ENCODE peak calls at places on chromosomes 13 and 19, in seven cellular contexts. P is A673, Q is mucosa of descending colon, D is fibroblast of lung, I is heart right ventricle, V is spleen, A is AG10803. J is an unnamed sample.

GRCh38 chr19:17402982-17403855 is 2.2 kb downstream of the BST2 start:
- DNase-seq in Q (no peak), I (no peak), P (no peak), V (no peak), A (no peak), D (no peak), J (peak; percentile 26)

GRCh38 chr13:113926301-113926761 is 47.5 kb downstream of the C13orf46 start:
- DNase-seq in A (peak; percentile 90), V (peak; percentile 38), I (no peak), Q (no peak), P (no peak), D (no peak), J (no peak)

GRCh38 chr13:24243311-24243710 is 66.1 kb upstream of the C1QTNF9 start:
- DNase-seq in A (peak; percentile 15), V (no peak), D (no peak), P (no peak), I (no peak), Q (no peak), J (no peak)

GRCh38 chr19:16886305-16886880 is 2.4 kb upstream of the F2RL3 start:
- DNase-seq in Q (no peak), I (peak; percentile 66), V (peak; percentile 86), A (peak; percentile 70), D (peak; percentile 36), P (no peak), J (no peak)

GRCh38 chr19:39953915-39954314 is 17.1 kb upstream of the PSMC4 start:
- DNase-seq in Q (no peak), V (no peak), P (no peak), D (no peak), I (no peak), A (no peak), J (no peak)

GRCh38 chr13:106186366-106187030 is 349.0 kb downstream of the EFNB2 start:
- DNase-seq in D (peak; percentile 92), V (no peak), A (no peak), I (no peak), Q (no peak), P (no peak), J (no peak)

GRCh38 chr13:29859971-29860370 is 9.6 kb upstream of the UBL3 start:
- DNase-seq in V (no peak), A (peak; percentile 83), D (peak; percentile 71), I (no peak), Q (no peak), P (no peak), J (no peak)

GRCh38 chr19:7863157-7863970 is 10.8 kb downstream of the PRR36 start:
- DNase-seq in V (no peak), P (no peak), D (no peak), Q (no peak), A (no peak), I (no peak), J (no peak)

GRCh38 chr13:20901668-20902437 is 693 bp downstream of the XPO4 start:
- DNase-seq in A (peak; percentile 18), V (peak; percentile 79), I (peak; percentile 16), D (peak; percentile 30), P (peak; percentile 40), Q (peak; percentile 64), J (peak; percentile 3)

GRCh38 chr19:55117063-55117635 is 288 bp downstream of the PPP1R12C start:
- DNase-seq in V (peak; percentile 90), Q (no peak), P (no peak), I (no peak), A (no peak), D (no peak), J (no peak)

GRCh38 chr19:8208119-8208709 is 956 bp upstream of the CERS4 start:
- DNase-seq in Q (no peak), D (no peak), P (no peak), A (no peak), I (no peak), V (no peak), J (no peak)

GRCh38 chr19:12543855-12544254 is 7.4 kb downstream of the ZNF564 start:
- DNase-seq in V (no peak), Q (no peak), A (peak; percentile 19), P (no peak), I (no peak), D (peak; percentile 37), J (no peak)

GRCh38 chr13:113742000-113742441 is 17.0 kb upstream of the TMEM255B start:
- DNase-seq in D (peak; percentile 22), A (peak; percentile 46), V (peak; percentile 81), Q (peak; percentile 52), I (no peak), P (peak; percentile 55), J (no peak)

GRCh38 chr13:37914781-37915391 is 45.3 kb upstream of the TRPC4 start:
- DNase-seq in P (peak; percentile 93), Q (no peak), D (peak; percentile 26), I (no peak), A (no peak), V (no peak), J (no peak)

DNA sequence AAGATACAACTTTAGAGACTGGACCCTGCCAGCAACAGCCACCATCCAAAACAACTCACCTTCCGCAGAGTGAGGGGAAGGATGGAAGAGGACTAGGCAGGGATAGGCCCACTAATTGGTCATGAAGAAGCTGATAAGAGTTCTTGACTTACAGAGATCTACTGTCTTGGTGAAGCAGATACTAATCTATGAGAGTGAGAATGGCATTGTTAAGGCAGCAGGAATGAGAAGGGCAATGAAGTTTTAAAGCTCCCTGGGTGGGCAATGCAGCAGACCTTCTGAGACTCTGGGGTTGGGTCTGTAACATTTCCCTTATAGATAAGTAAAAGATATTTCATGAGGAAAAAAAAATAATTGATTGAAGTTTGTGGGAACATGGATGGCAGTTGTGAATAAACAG is 63.7 kb downstream of the KLF12 start:
- DNase-seq in D (no peak), V (no peak), I (no peak), Q (no peak), P (no peak), A (no peak), J (no peak)
- H3K4me3 ChIP-seq in D (no peak overlapping the region), V (no peak overlapping the region), I (no peak overlapping the region), Q (no peak overlapping the region), P (no peak overlapping the region), A (no peak overlapping the region), J (peak overlapping the region; percentile 17)

DNA sequence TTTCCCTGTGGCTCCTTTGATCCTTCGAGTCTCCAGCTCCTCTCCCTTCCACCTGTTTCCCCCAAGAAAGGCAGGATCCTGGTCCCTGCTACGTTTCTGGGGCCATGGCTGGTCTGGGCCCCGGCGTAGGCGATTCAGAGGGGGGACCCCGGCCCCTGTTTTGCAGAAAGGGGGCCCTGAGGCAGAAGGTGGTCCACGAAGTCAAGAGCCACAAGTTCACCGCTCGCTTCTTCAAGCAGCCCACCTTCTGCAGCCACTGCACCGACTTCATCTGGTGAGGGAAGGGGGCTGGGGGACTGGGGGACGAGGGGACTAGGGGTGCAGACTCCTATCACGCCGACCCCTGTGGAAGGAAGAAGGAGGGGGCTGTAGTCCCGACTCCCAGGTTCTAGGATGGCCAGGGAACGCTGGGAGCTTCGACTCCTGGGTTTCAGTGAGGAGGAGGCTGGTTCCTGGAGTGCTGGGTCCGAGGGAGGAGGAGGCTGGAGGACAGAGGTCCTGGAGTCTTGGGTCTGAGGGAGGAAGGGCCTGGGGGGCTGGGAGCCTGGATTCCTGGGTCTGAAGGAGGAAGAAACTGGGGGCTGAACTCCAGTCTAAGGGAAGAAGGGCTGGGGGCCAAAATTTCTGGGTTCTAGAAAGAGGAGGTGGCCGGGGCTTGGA is 524 bp downstream of the PRKCG start:
- DNase-seq in D (no peak), V (no peak), P (no peak), Q (no peak), A (no peak), I (no peak), J (no peak)
- H3K4me3 ChIP-seq in D (no peak overlapping the region), V (no peak overlapping the region), P (peak overlapping the region; percentile 46), Q (no peak overlapping the region), A (no peak overlapping the region), I (peak overlapping the region; percentile 44), J (peak overlapping the region; percentile 46)

GRCh38 chr19:14507704-14508246 is 10.4 kb downstream of the DNAJB1 start:
- DNase-seq in Q (no peak), A (peak; percentile 66), D (peak; percentile 74), P (no peak), V (no peak), I (no peak), J (no peak)

GRCh38 chr19:14509382-14509781 is 8.8 kb downstream of the DNAJB1 start:
- DNase-seq in Q (no peak), V (no peak), A (no peak), P (no peak), D (no peak), I (no peak), J (no peak)

GRCh38 chr19:14502334-14503092 is 6.6 kb upstream of the GIPC1 start:
- DNase-seq in V (no peak), Q (no peak), A (peak; percentile 63), D (no peak), P (no peak), I (no peak), J (no peak)

GRCh38 chr19:14503285-14503684 is 7.4 kb upstream of the GIPC1 start:
- DNase-seq in I (no peak), Q (no peak), A (no peak), D (no peak), V (no peak), P (no peak), J (no peak)

DNA sequence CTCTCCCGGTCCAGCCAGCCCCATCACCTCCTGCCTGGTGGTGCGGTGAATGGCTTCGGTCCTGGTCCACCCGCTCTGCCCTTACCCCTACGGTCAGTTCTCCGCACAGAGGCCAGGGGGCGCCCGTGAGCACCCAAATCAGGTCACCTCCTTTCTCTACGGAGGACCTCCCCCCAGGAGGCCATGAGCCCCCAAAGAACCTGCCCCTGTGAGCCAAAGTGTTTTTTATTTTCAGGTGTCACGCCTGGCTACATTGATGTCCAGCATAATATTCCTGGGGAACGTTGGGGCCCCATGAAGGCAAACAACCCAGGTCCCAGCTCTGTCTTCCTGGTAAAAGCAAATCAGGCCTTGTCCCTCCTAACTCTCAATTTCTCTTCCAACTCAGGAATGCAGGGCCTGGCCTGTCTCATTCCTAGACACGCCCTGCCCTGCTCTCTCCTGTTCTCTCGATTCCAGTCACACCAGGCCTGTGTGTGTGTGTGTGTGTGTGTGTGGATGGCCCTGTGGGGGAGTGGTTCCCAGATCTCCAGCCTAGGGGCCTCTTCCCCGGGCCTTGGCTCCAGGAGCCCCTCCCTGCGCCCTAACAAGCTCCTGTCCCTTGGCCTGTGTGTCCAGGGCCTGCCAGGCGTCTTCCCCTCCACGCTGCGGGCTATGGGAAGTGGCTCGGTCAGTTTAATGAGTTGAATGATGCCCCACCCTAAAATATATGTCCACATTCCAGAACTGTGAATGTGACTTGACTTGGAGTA is 9.7 kb upstream of the GIPC1 start:
- DNase-seq in D (peak; percentile 84), P (peak; percentile 56), V (peak; percentile 92), I (no peak), Q (peak; percentile 76), A (peak; percentile 83), J (peak; percentile 40)
- H3K4me3 ChIP-seq in D (no peak overlapping the region), P (no peak overlapping the region), V (no peak overlapping the region), I (no peak overlapping the region), Q (no peak overlapping the region), A (no peak overlapping the region), J (no peak overlapping the region)

GRCh38 chr19:38543286-38543806 is 74.4 kb downstream of the MAP4K1 start:
- DNase-seq in I (no peak), P (no peak), A (no peak), V (no peak), D (no peak), Q (no peak), J (no peak)

GRCh38 chr19:38542040-38542439 is 75.7 kb downstream of the MAP4K1 start:
- DNase-seq in I (no peak), V (no peak), P (no peak), A (no peak), Q (no peak), D (no peak), J (no peak)

GRCh38 chr19:38543807-38544568 is 73.8 kb downstream of the MAP4K1 start:
- DNase-seq in I (peak; percentile 50), P (peak; percentile 91), Q (peak; percentile 48), A (peak; percentile 76), V (no peak), D (peak; percentile 85), J (no peak)

GRCh38 chr19:38545596-38545995 is 72.2 kb downstream of the MAP4K1 start:
- DNase-seq in D (no peak), V (no peak), Q (no peak), I (no peak), P (no peak), A (peak; percentile 47), J (no peak)

GRCh38 chr19:38544569-38545315 is 73.0 kb downstream of the MAP4K1 start:
- DNase-seq in I (no peak), A (no peak), D (peak; percentile 7), P (no peak), V (no peak), Q (no peak), J (no peak)
- H3K4me3 ChIP-seq in I (peak overlapping the region; percentile 12), A (no peak overlapping the region), D (no peak overlapping the region), P (peak overlapping the region; percentile 39), V (no peak overlapping the region), Q (no peak overlapping the region), J (no peak overlapping the region)

J was measured in effector memory CD4-positive, alpha-beta T cell.